ENCODE peak calls at places on chromosome 10, in eight cellular contexts. F, L, M, Y, G, J, Q and Z are unnamed samples.
A peak's percentile ranks its signal among the peaks of the same experiment; 100 is the strongest.

GRCh38 chr10:97292862-97293198 is 393 bp upstream of the ARHGAP19 start:
- DNase-seq in Q (no peak), M (no peak), L (no peak), Y (no peak), G (no peak), F (no peak), J (no peak), Z (no peak)

GRCh38 chr10:28853195-28853594 is 175.9 kb downstream of the BAMBI start:
- DNase-seq in G (no peak), Q (no peak), L (no peak), J (no peak), Y (no peak), F (no peak), M (peak; percentile 17), Z (no peak)

GRCh38 chr10:77837248-77837924 is 89.2 kb downstream of the DLG5 start:
- DNase-seq in G (peak; percentile 35), Q (peak; percentile 56), Y (peak; percentile 44), M (peak; percentile 39), F (peak; percentile 90), J (peak; percentile 71), L (no peak), Z (peak; percentile 85)

GRCh38 chr10:20089884-20090283 is 273.7 kb downstream of the PLXDC2 start:
- DNase-seq in J (no peak), F (no peak), M (no peak), Y (no peak), G (no peak), L (no peak), Q (no peak), Z (no peak)

GRCh38 chr10:132237396-132237795 is 50.6 kb downstream of the DPYSL4 start:
- DNase-seq in Y (no peak), G (no peak), L (no peak), F (no peak), J (no peak), M (no peak), Q (no peak), Z (no peak)

GRCh38 chr10:28842321-28842720 is 165.0 kb downstream of the BAMBI start:
- DNase-seq in Y (no peak), G (no peak), M (peak; percentile 71), Q (no peak), J (no peak), L (no peak), F (no peak), Z (no peak)

GRCh38 chr10:15313034-15313433 is 58.1 kb downstream of the FAM171A1 start:
- DNase-seq in Y (no peak), G (no peak), Q (no peak), F (no peak), L (no peak), J (no peak), M (no peak), Z (no peak)

GRCh38 chr10:73937333-73938020 is 26.5 kb downstream of the PLAU start:
- DNase-seq in J (no peak), Q (no peak), F (no peak), G (no peak), L (no peak), M (no peak), Y (peak; percentile 23), Z (no peak)

GRCh38 chr10:72248477-72249151 is 25.1 kb upstream of the DDIT4 start:
- DNase-seq in F (peak; percentile 78), Q (peak; percentile 58), M (peak; percentile 84), G (peak; percentile 22), Y (peak; percentile 27), J (peak; percentile 97), L (peak; percentile 84), Z (peak; percentile 77)

GRCh38 chr10:45589868-45590267 is 82.7 kb downstream of the ZFAND4 start:
- DNase-seq in L (no peak), G (no peak), Q (no peak), J (no peak), F (no peak), M (no peak), Y (no peak), Z (no peak)

GRCh38 chr10:132077091-132077490 is 11.3 kb downstream of the JAKMIP3 start:
- DNase-seq in Q (no peak), G (no peak), M (no peak), J (no peak), L (no peak), Y (no peak), F (no peak), Z (no peak)

GRCh38 chr10:19168584-19168983 is 120.0 kb downstream of the MALRD1 start:
- DNase-seq in Q (no peak), M (peak; percentile 6), G (no peak), J (no peak), L (no peak), Y (peak; percentile 29), F (no peak), Z (no peak)

GRCh38 chr10:69804775-69805174 is 3.1 kb downstream of the COL13A1 start:
- DNase-seq in Y (no peak), Q (no peak), J (no peak), F (no peak), M (no peak), G (no peak), L (no peak), Z (no peak)

GRCh38 chr10:31774291-31774900 is 154.2 kb downstream of the ARHGAP12 start:
- DNase-seq in F (no peak), Q (no peak), L (no peak), M (no peak), J (no peak), G (peak; percentile 43), Y (no peak), Z (no peak)

GRCh38 chr10:12539350-12540164 is 190.2 kb downstream of the CAMK1D start:
- DNase-seq in Q (no peak), G (no peak), J (no peak), Y (no peak), F (no peak), M (no peak), L (no peak), Z (no peak)

GRCh38 chr10:48472670-48473069 is 132.2 kb downstream of the ARHGAP22 start:
- DNase-seq in J (no peak), G (no peak), F (no peak), L (no peak), Q (no peak), Y (no peak), M (no peak), Z (no peak)

GRCh38 chr10:110010076-110011069 is 2.6 kb downstream of the ADD3 start:
- DNase-seq in G (no peak), M (no peak), Y (no peak), Q (peak; percentile 30), L (no peak), J (peak; percentile 81), F (no peak), Z (peak; percentile 25)

DNA sequence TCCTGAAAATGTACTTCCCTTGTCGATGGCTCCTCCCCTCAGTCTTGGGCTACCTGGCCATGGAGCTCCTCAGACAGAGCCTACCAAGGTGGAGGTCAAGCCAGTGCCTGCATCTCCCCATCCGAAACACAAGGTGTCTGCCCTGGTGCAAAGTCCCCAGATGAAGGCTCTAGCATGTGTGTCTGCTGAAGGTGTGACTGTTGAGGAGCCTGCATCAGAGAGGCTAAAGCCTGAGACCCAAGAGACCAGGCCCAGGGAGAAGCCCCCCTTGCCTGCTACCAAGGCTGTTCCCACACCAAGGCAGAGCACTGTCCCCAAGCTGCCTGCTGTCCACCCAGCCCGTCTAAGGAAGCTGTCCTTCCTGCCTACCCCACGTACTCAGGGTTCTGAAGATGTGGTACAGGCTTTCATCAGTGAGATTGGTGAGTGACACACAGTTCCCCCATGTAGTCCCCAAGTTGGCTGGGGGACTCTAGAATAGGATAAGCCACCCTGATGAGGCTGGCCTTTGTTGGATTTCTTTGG is 8.8 kb downstream of the PPRC1 start:
- DNase-seq in Y (no peak), Q (no peak), M (no peak), L (no peak), J (no peak), G (no peak), F (no peak), Z (no peak)
- TF ChIP-seq CTCF in Y (no peak), Q (no peak), M (no peak), L (no peak), J (no peak), G (no peak), F (no peak), Z (no peak)

GRCh38 chr10:56351909-56352630 is 9.0 kb downstream of the ZWINT start:
- DNase-seq in L (no peak), F (no peak), G (no peak), Y (no peak), J (no peak), M (no peak), Q (no peak), Z (no peak)
- TF ChIP-seq CTCF in L (no peak), F (no peak), G (no peak), Y (no peak), J (no peak), M (no peak), Q (no peak), Z (no peak)

GRCh38 chr10:17228081-17229015 is at the start of gene VIM:
- DNase-seq in Y (peak; percentile 83), G (peak; percentile 71), F (peak; percentile 54), Q (peak; percentile 86), M (peak; percentile 98), L (peak; percentile 75), J (peak; percentile 80), Z (peak; percentile 69)

GRCh38 chr10:17229016-17229716 is 1.1 kb downstream of the VIM start:
- DNase-seq in Y (peak; percentile 90), F (peak; percentile 54), Q (peak; percentile 83), M (peak; percentile 93), L (peak; percentile 67), G (peak; percentile 84), J (peak; percentile 25), Z (peak; percentile 69)

GRCh38 chr10:17229717-17229966 is 1.6 kb downstream of the VIM start:
- DNase-seq in F (no peak), G (no peak), M (no peak), Q (no peak), Y (peak; percentile 38), L (no peak), J (no peak), Z (no peak)

GRCh38 chr10:17232276-17232987 is 4.4 kb downstream of the VIM start:
- DNase-seq in Y (no peak), F (peak; percentile 46), M (no peak), Q (no peak), L (no peak), J (peak; percentile 70), G (no peak), Z (peak; percentile 42)

DNA sequence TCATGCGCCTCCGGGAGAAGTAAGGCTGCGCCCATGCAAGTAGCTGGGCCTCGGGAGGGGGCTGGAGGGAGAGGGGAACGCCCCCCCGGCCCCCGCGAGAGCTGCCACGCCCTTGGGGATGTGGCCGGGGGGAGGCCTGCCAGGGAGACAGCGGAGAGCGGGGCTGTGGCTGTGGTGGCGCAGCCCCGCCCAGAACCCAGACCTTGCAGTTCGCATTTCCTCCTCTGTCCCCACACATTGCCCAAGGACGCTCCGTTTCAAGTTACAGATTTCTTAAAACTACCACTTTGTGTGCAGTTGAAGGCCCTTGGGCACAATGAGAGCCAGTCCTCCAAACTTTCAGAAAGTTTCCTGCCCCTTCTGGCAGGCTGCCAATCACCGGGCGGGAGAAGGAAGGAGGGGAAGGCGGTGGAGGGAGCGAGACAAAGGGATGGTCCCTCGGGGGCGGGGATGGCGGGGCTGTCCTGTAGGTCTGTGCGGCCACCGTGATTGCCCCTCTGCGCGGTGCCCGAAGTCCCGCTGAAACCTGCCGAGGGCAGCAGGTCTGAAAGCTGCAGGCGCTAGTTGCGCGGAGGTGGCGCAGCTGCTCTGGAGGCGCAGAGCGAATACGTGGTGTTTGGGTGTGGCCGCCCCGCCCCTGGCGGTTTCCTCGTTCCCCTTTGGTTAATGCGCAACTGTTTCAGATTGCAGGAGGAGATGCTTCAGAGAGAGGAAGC is 2.1 kb downstream of the VIM start:
- DNase-seq in M (peak; percentile 84), Q (peak; percentile 89), L (peak; percentile 88), J (peak; percentile 93), G (peak; percentile 60), Y (peak; percentile 52), F (peak; percentile 63), Z (peak; percentile 75)
- TF ChIP-seq CTCF in M (no peak), Q (no peak), L (peak; percentile 41), J (no peak), G (no peak), Y (no peak), F (no peak), Z (no peak)

GRCh38 chr10:114523876-114524275 is 119.6 kb upstream of the AFAP1L2 start:
- DNase-seq in Y (no peak), M (no peak), F (no peak), J (peak; percentile 56), Q (no peak), L (no peak), G (no peak), Z (no peak)
- TF ChIP-seq CTCF in Y (no peak), M (no peak), F (no peak), J (peak; percentile 7), Q (no peak), L (no peak), G (no peak), Z (no peak)